ENCODE peak calls at places on chromosomes 16 and 17, in six cellular contexts. One of them, this sample, is unnamed.

GRCh38 chr16:88380619-88381018 is 2.1 kb upstream of the ZNF469 start:
- DNase-seq in esophagus squamous epithelium: no peak
- DNase-seq in heart left ventricle: no peak
- DNase-seq in prostate gland: no peak
- DNase-seq in A549: no peak
- DNase-seq in CD4-positive, CD25-positive, alpha-beta regulatory T cell: no peak
- DNase-seq in this sample: peak; percentile 14

GRCh38 chr16:84258266-84258665 is 18.5 kb upstream of the KCNG4 start:
- DNase-seq in esophagus squamous epithelium: no peak
- DNase-seq in heart left ventricle: no peak
- DNase-seq in prostate gland: no peak
- DNase-seq in A549: no peak
- DNase-seq in CD4-positive, CD25-positive, alpha-beta regulatory T cell: no peak
- DNase-seq in this sample: no peak

GRCh38 chr17:13537871-13538643 is 63.7 kb downstream of the HS3ST3A1 start:
- DNase-seq in esophagus squamous epithelium: no peak
- DNase-seq in heart left ventricle: no peak
- DNase-seq in prostate gland: no peak
- DNase-seq in A549: no peak
- DNase-seq in CD4-positive, CD25-positive, alpha-beta regulatory T cell: no peak
- DNase-seq in this sample: no peak

GRCh38 chr16:4193920-4194319 is 48.0 kb downstream of the SRL start:
- DNase-seq in esophagus squamous epithelium: no peak
- DNase-seq in heart left ventricle: no peak
- DNase-seq in prostate gland: no peak
- DNase-seq in A549: no peak
- DNase-seq in CD4-positive, CD25-positive, alpha-beta regulatory T cell: no peak
- DNase-seq in this sample: no peak

GRCh38 chr16:77868052-77868451 is 79.7 kb downstream of the VAT1L start:
- DNase-seq in esophagus squamous epithelium: no peak
- DNase-seq in heart left ventricle: no peak
- DNase-seq in prostate gland: no peak
- DNase-seq in A549: no peak
- DNase-seq in CD4-positive, CD25-positive, alpha-beta regulatory T cell: no peak
- DNase-seq in this sample: no peak

GRCh38 chr17:49995055-49995738 is at the start of gene DLX3:
- DNase-seq in esophagus squamous epithelium: no peak
- DNase-seq in heart left ventricle: peak; percentile 70
- DNase-seq in prostate gland: peak; percentile 88
- DNase-seq in A549: peak; percentile 72
- DNase-seq in CD4-positive, CD25-positive, alpha-beta regulatory T cell: no peak
- DNase-seq in this sample: peak; percentile 89

GRCh38 chr16:80147021-80147680 is 393.6 kb upstream of the DYNLRB2 start:
- DNase-seq in esophagus squamous epithelium: no peak
- DNase-seq in heart left ventricle: no peak
- DNase-seq in prostate gland: no peak
- DNase-seq in A549: no peak
- DNase-seq in CD4-positive, CD25-positive, alpha-beta regulatory T cell: no peak
- DNase-seq in this sample: no peak

GRCh38 chr17:2232244-2232638 is 71.3 kb downstream of the SMG6 start:
- DNase-seq in esophagus squamous epithelium: no peak
- DNase-seq in heart left ventricle: no peak
- DNase-seq in prostate gland: no peak
- DNase-seq in A549: no peak
- DNase-seq in CD4-positive, CD25-positive, alpha-beta regulatory T cell: no peak
- DNase-seq in this sample: no peak

GRCh38 chr16:15981382-15981781 is 32.0 kb downstream of the ABCC1 start:
- DNase-seq in esophagus squamous epithelium: no peak
- DNase-seq in heart left ventricle: no peak
- DNase-seq in prostate gland: no peak
- DNase-seq in A549: no peak
- DNase-seq in CD4-positive, CD25-positive, alpha-beta regulatory T cell: no peak
- DNase-seq in this sample: no peak

GRCh38 chr17:77246110-77247047 is 105.6 kb downstream of the SEC14L1 start:
- DNase-seq in esophagus squamous epithelium: no peak
- DNase-seq in heart left ventricle: no peak
- DNase-seq in prostate gland: no peak
- DNase-seq in A549: no peak
- DNase-seq in CD4-positive, CD25-positive, alpha-beta regulatory T cell: no peak
- DNase-seq in this sample: no peak

GRCh38 chr17:82881900-82882714 is 42.3 kb upstream of the ZNF750 start:
- DNase-seq in esophagus squamous epithelium: no peak
- DNase-seq in heart left ventricle: peak; percentile 51
- DNase-seq in prostate gland: no peak
- DNase-seq in A549: no peak
- DNase-seq in CD4-positive, CD25-positive, alpha-beta regulatory T cell: no peak
- DNase-seq in this sample: no peak

GRCh38 chr16:53848277-53848942 is 144.5 kb downstream of the FTO start:
- DNase-seq in esophagus squamous epithelium: no peak
- DNase-seq in heart left ventricle: no peak
- DNase-seq in prostate gland: no peak
- DNase-seq in A549: no peak
- DNase-seq in CD4-positive, CD25-positive, alpha-beta regulatory T cell: no peak
- DNase-seq in this sample: no peak

GRCh38 chr16:86565181-86565631 is 1.4 kb upstream of the FOXC2 start:
- DNase-seq in esophagus squamous epithelium: no peak
- DNase-seq in heart left ventricle: no peak
- DNase-seq in prostate gland: no peak
- DNase-seq in A549: no peak
- DNase-seq in CD4-positive, CD25-positive, alpha-beta regulatory T cell: no peak
- DNase-seq in this sample: no peak

GRCh38 chr16:86567701-86568571 is 1.3 kb downstream of the FOXC2 start:
- DNase-seq in esophagus squamous epithelium: no peak
- DNase-seq in heart left ventricle: no peak
- DNase-seq in prostate gland: no peak
- DNase-seq in A549: no peak
- DNase-seq in CD4-positive, CD25-positive, alpha-beta regulatory T cell: no peak
- DNase-seq in this sample: no peak

GRCh38 chr16:86565644-86566511 is 751 bp upstream of the FOXC2 start:
- DNase-seq in esophagus squamous epithelium: no peak
- DNase-seq in heart left ventricle: no peak
- DNase-seq in prostate gland: no peak
- DNase-seq in A549: no peak
- DNase-seq in CD4-positive, CD25-positive, alpha-beta regulatory T cell: no peak
- DNase-seq in this sample: no peak

GRCh38 chr16:86566966-86567700 is 504 bp downstream of the FOXC2 start:
- DNase-seq in esophagus squamous epithelium: no peak
- DNase-seq in heart left ventricle: peak; percentile 53
- DNase-seq in prostate gland: no peak
- DNase-seq in A549: peak; percentile 48
- DNase-seq in CD4-positive, CD25-positive, alpha-beta regulatory T cell: no peak
- DNase-seq in this sample: no peak

DNA sequence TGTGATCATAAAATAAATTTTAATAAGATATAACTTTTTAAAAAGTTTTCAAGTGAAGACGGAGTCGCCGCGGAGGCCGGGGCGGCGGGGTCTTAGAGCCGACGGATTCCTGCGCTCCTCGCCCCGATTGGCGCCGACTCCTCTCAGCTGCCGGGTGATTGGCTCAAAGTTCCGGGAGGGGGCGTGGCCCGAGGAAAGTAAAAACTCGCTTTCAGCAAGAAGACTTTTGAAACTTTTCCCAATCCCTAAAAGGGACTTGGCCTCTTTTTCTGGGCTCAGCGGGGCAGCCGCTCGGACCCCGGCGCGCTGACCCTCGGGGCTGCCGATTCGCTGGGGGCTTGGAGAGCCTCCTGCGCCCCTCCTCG is at the start of gene FOXC2:
- DNase-seq in esophagus squamous epithelium: no peak
- DNase-seq in heart left ventricle: peak; percentile 90
- DNase-seq in prostate gland: peak; percentile 44
- DNase-seq in A549: peak; percentile 75
- DNase-seq in CD4-positive, CD25-positive, alpha-beta regulatory T cell: no peak
- DNase-seq in this sample: peak; percentile 95
- H3K4me3 ChIP-seq in esophagus squamous epithelium: peak within 1 kb of the TSS; percentile 23
- H3K4me3 ChIP-seq in heart left ventricle: peak within 1 kb of the TSS; percentile 41
- H3K4me3 ChIP-seq in prostate gland: peak within 1 kb of the TSS; percentile 9
- H3K4me3 ChIP-seq in A549: peak within 1 kb of the TSS; percentile 35
- H3K4me3 ChIP-seq in CD4-positive, CD25-positive, alpha-beta regulatory T cell: no peak within 1 kb of the TSS
- H3K4me3 ChIP-seq in this sample: peak within 1 kb of the TSS; percentile 80

GRCh38 chr16:67425581-67425980 is 5.3 kb upstream of the HSD11B2 start:
- DNase-seq in esophagus squamous epithelium: no peak
- DNase-seq in heart left ventricle: no peak
- DNase-seq in prostate gland: no peak
- DNase-seq in A549: no peak
- DNase-seq in CD4-positive, CD25-positive, alpha-beta regulatory T cell: no peak
- DNase-seq in this sample: no peak

GRCh38 chr16:67423015-67423414 is 6.7 kb upstream of the ZDHHC1 start:
- DNase-seq in esophagus squamous epithelium: no peak
- DNase-seq in heart left ventricle: no peak
- DNase-seq in prostate gland: no peak
- DNase-seq in A549: no peak
- DNase-seq in CD4-positive, CD25-positive, alpha-beta regulatory T cell: no peak
- DNase-seq in this sample: no peak

GRCh38 chr16:67426022-67426421 is 4.9 kb upstream of the HSD11B2 start:
- DNase-seq in esophagus squamous epithelium: no peak
- DNase-seq in heart left ventricle: no peak
- DNase-seq in prostate gland: no peak
- DNase-seq in A549: no peak
- DNase-seq in CD4-positive, CD25-positive, alpha-beta regulatory T cell: no peak
- DNase-seq in this sample: no peak

GRCh38 chr16:67425046-67425445 is 5.9 kb upstream of the HSD11B2 start:
- DNase-seq in esophagus squamous epithelium: no peak
- DNase-seq in heart left ventricle: no peak
- DNase-seq in prostate gland: no peak
- DNase-seq in A549: no peak
- DNase-seq in CD4-positive, CD25-positive, alpha-beta regulatory T cell: no peak
- DNase-seq in this sample: no peak

DNA sequence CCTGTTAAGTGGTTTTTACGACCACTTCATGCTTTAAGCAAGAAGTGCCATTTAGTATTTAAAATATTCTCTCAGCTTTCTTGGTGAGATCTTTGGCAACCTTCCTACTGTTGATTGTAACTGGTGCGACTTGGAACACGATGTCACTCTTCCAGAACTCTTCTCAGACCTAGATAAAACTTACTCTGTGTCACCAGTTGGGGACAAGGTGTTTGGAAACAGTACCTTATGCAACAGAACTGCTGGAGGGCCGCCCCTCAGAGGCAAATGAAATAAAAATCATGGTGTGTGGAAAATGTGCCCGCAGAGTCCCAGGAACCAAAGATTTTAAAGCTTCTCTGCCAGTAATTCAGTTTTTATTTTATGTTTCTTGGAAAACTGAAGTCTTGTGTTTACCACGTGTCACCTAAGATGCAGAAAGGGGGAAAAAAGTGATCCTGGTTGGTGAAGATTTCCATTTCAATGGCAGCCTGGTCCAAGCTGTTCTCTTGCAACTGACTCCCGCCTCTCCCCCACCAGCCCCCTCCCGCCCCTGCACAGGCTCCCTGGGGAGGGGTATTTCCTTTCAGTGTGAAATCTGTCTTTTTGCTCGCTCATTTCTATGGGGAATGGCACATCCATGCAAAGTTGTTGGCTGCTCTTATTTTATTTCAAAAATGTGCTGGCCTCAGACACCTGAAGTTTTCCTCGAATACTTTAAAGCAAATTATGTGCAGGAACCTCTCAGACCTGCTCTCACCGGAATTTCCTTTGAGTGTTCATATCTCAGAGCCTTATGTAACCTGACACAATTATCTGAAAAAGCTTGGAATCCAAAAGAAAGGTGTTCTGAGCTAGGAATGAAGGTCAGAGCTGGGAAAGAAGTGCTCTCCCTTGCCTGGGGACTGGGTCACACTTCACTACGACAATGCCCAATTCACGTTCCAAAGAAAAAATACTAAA is 7.0 kb upstream of the HSD11B2 start:
- DNase-seq in esophagus squamous epithelium: no peak
- DNase-seq in heart left ventricle: no peak
- DNase-seq in prostate gland: peak; percentile 55
- DNase-seq in A549: no peak
- DNase-seq in CD4-positive, CD25-positive, alpha-beta regulatory T cell: no peak
- DNase-seq in this sample: no peak
- H3K27ac ChIP-seq in esophagus squamous epithelium: no peak overlapping the region
- H3K27ac ChIP-seq in heart left ventricle: no peak overlapping the region
- H3K27ac ChIP-seq in prostate gland: peak overlapping the region; percentile 48
- H3K27ac ChIP-seq in A549: no peak overlapping the region
- H3K27ac ChIP-seq in CD4-positive, CD25-positive, alpha-beta regulatory T cell: no peak overlapping the region
- H3K27ac ChIP-seq in this sample: no peak overlapping the region

GRCh38 chr16:23836078-23836403 is 258 bp downstream of the PRKCB start:
- DNase-seq in esophagus squamous epithelium: no peak
- DNase-seq in heart left ventricle: no peak
- DNase-seq in prostate gland: no peak
- DNase-seq in A549: no peak
- DNase-seq in CD4-positive, CD25-positive, alpha-beta regulatory T cell: no peak
- DNase-seq in this sample: no peak

GRCh38 chr16:23835390-23836077 is at the start of gene PRKCB:
- DNase-seq in esophagus squamous epithelium: peak; percentile 57
- DNase-seq in heart left ventricle: peak; percentile 72
- DNase-seq in prostate gland: peak; percentile 68
- DNase-seq in A549: peak; percentile 47
- DNase-seq in CD4-positive, CD25-positive, alpha-beta regulatory T cell: peak; percentile 89
- DNase-seq in this sample: peak; percentile 64

GRCh38 chr16:23836404-23837291 is 865 bp downstream of the PRKCB start:
- DNase-seq in esophagus squamous epithelium: no peak
- DNase-seq in heart left ventricle: no peak
- DNase-seq in prostate gland: no peak
- DNase-seq in A549: no peak
- DNase-seq in CD4-positive, CD25-positive, alpha-beta regulatory T cell: peak; percentile 53
- DNase-seq in this sample: no peak

GRCh38 chr16:23838485-23839142 is 2.8 kb downstream of the PRKCB start:
- DNase-seq in esophagus squamous epithelium: no peak
- DNase-seq in heart left ventricle: no peak
- DNase-seq in prostate gland: no peak
- DNase-seq in A549: no peak
- DNase-seq in CD4-positive, CD25-positive, alpha-beta regulatory T cell: no peak
- DNase-seq in this sample: no peak

DNA sequence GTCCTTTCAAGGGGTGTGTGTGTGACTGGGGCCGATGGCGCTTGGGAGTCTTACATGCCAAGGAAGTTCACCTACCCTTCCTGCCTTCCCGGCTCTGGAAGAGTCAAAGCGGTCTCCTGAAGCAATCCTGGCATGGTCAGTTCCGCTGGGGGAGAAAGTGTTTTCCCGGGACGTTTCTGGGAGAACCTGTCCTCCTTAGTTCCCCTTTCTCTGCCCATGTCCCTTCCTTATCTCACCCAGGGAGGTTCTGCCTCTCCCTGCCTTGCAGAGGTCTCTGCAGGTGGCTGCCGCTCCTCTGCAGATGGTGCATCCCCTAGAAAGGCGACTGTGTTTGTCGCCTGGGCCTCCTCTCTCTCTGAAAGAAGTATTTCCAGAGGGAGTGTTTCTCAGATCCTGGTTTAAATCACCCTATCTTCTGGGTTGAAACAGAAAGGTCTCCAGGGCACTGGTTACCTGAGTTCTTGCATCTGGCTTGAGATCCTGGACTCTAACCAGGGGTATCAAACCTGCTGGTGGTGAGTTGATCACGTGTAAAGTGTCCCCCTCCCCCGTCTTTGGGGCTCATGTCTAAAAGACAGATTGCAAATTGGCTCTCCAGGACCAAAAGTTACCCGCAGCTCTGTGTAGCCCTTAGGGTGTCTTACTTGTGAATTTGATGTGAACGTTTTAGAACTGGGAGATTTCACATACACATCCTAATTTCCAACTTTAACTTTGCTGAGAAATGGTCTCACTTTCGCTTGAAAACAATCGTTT is 1.9 kb downstream of the PRKCB start:
- DNase-seq in esophagus squamous epithelium: no peak
- DNase-seq in heart left ventricle: no peak
- DNase-seq in prostate gland: no peak
- DNase-seq in A549: no peak
- DNase-seq in CD4-positive, CD25-positive, alpha-beta regulatory T cell: no peak
- DNase-seq in this sample: no peak
- H3K4me3 ChIP-seq in esophagus squamous epithelium: peak overlapping the region; percentile 39
- H3K4me3 ChIP-seq in heart left ventricle: no peak overlapping the region
- H3K4me3 ChIP-seq in prostate gland: no peak overlapping the region
- H3K4me3 ChIP-seq in A549: no peak overlapping the region
- H3K4me3 ChIP-seq in CD4-positive, CD25-positive, alpha-beta regulatory T cell: peak overlapping the region; percentile 79
- H3K4me3 ChIP-seq in this sample: no peak overlapping the region

GRCh38 chr17:29835438-29836351 is 94.3 kb downstream of the SSH2 start:
- DNase-seq in esophagus squamous epithelium: no peak
- DNase-seq in heart left ventricle: no peak
- DNase-seq in prostate gland: no peak
- DNase-seq in A549: peak; percentile 13
- DNase-seq in CD4-positive, CD25-positive, alpha-beta regulatory T cell: no peak
- DNase-seq in this sample: no peak
- H3K27ac ChIP-seq in esophagus squamous epithelium: no peak overlapping the region
- H3K27ac ChIP-seq in heart left ventricle: no peak overlapping the region
- H3K27ac ChIP-seq in prostate gland: no peak overlapping the region
- H3K27ac ChIP-seq in A549: no peak overlapping the region
- H3K27ac ChIP-seq in CD4-positive, CD25-positive, alpha-beta regulatory T cell: no peak overlapping the region
- H3K27ac ChIP-seq in this sample: no peak overlapping the region

This sample was measured in RWPE2.